ENCODE peak calls at places on chromosomes 5 and 9, in four cellular contexts. I is GDM1; R is activated CD4-positive, alpha-beta T cell treated with anti-CD3 and anti-CD28 coated beads, Interleukin-2, amount 50 U/mL, for 48 hours; A is AG20443. Y is an unnamed sample.

GRCh38 chr5:68444833-68445232 is 229.3 kb downstream of the PIK3R1 start:
- DNase-seq in A (no peak), I (no peak), R (no peak), Y (no peak)

GRCh38 chr5:16178745-16179372 is 732 bp downstream of the MARCHF11 start:
- DNase-seq in I (no peak), R (peak), A (peak), Y (peak)

GRCh38 chr9:116360974-116361373 is 207.4 kb downstream of the PAPPA start:
- DNase-seq in I (no peak), R (no peak), A (no peak), Y (no peak)

GRCh38 chr9:33439731-33440130 is 7.7 kb downstream of the AQP3 start:
- DNase-seq in A (peak), R (no peak), I (no peak), Y (no peak)

GRCh38 chr5:124088289-124089064 is 576.5 kb downstream of the CSNK1G3 start:
- DNase-seq in A (no peak), I (no peak), R (no peak), Y (no peak)

GRCh38 chr5:171420429-171421231 is 1.2 kb downstream of the FGF18 start:
- DNase-seq in A (peak), I (no peak), R (no peak), Y (no peak)

GRCh38 chr9:98573749-98574278 is 134.9 kb downstream of the GABBR2 start:
- DNase-seq in A (no peak), R (no peak), I (no peak), Y (no peak)

GRCh38 chr9:38619556-38620447 is 594 bp downstream of the ANKRD18A start:
- DNase-seq in I (no peak), R (peak), A (no peak), Y (no peak)

GRCh38 chr9:28832168-28832567 is 1258.9 kb upstream of the C9orf72 start:
- DNase-seq in R (no peak), A (no peak), I (no peak), Y (no peak)

GRCh38 chr5:93665649-93666048 is 75.8 kb downstream of the POU5F2 start:
- DNase-seq in R (no peak), A (no peak), I (no peak), Y (no peak)

GRCh38 chr5:158553195-158553945 is 546.3 kb downstream of the EBF1 start:
- DNase-seq in A (peak), I (no peak), R (no peak), Y (no peak)

GRCh38 chr5:138602371-138603000 is 27.3 kb upstream of the HSPA9 start:
- DNase-seq in I (no peak), A (no peak), R (no peak), Y (no peak)

GRCh38 chr5:108326982-108327381 is 54.9 kb downstream of the FBXL17 start:
- DNase-seq in R (no peak), I (no peak), A (no peak), Y (no peak)

GRCh38 chr5:143573568-143574170 is 170.2 kb upstream of the NR3C1 start:
- DNase-seq in A (no peak), R (no peak), I (no peak), Y (no peak)

GRCh38 chr9:12908910-12909309 is 134.1 kb downstream of the LURAP1L start:
- DNase-seq in I (no peak), R (no peak), A (no peak), Y (no peak)

GRCh38 chr5:72451771-72452505 is 55.3 kb downstream of the ZNF366 start:
- DNase-seq in A (peak), R (no peak), I (no peak), Y (no peak)

GRCh38 chr5:142551242-142552067 is 134.4 kb downstream of the FGF1 start:
- DNase-seq in A (peak), R (no peak), I (no peak), Y (peak)

GRCh38 chr5:10719965-10720364 is 41.1 kb downstream of the DAP start:
- DNase-seq in A (peak), R (no peak), I (no peak), Y (no peak)